ENCODE peak calls at places on chromosomes 3 and 15, in five cellular contexts. D, U, R, Y and O are unnamed samples.

GRCh38 chr15:94105760-94106159 is 125.6 kb upstream of the MCTP2 start:
- DNase-seq in D (no peak), U (no peak), Y (no peak), R (no peak), O (no peak)

GRCh38 chr3:196502775-196503181 is 790 bp downstream of the RNF168 start:
- DNase-seq in D (peak; percentile 63), R (no peak), Y (peak; percentile 63), U (peak; percentile 92), O (peak; percentile 65)

GRCh38 chr3:11510001-11510760 is 133.5 kb downstream of the VGLL4 start:
- DNase-seq in R (no peak), Y (no peak), D (no peak), U (no peak), O (no peak)

GRCh38 chr15:83106994-83107840 is at the start of gene TM6SF1:
- DNase-seq in R (no peak), Y (peak; percentile 12), D (peak; percentile 64), U (no peak), O (peak; percentile 52)

GRCh38 chr3:114660124-114660523 is 366.3 kb downstream of the TIGIT start:
- DNase-seq in R (no peak), D (no peak), Y (no peak), U (peak; percentile 75), O (no peak)

GRCh38 chr15:68797157-68797556 is 23.5 kb downstream of the ANP32A start:
- DNase-seq in U (peak; percentile 45), D (no peak), R (no peak), Y (no peak), O (no peak)

GRCh38 chr15:68983821-68984517 is 30.5 kb upstream of the NOX5 start:
- DNase-seq in Y (no peak), R (no peak), D (no peak), U (peak; percentile 16), O (no peak)

GRCh38 chr3:143274291-143274690 is 154.7 kb downstream of the CHST2 start:
- DNase-seq in D (no peak), Y (no peak), U (no peak), R (no peak), O (no peak)

GRCh38 chr15:34367128-34368081 is at the start of gene LPCAT4:
- DNase-seq in U (peak; percentile 80), R (peak; percentile 65), D (peak; percentile 95), Y (peak; percentile 90), O (peak; percentile 95)

GRCh38 chr3:85589145-85589544 is 630.4 kb downstream of the CADM2 start:
- DNase-seq in Y (no peak), R (no peak), D (no peak), U (peak; percentile 7), O (no peak)

GRCh38 chr3:23036728-23037127 is 166.4 kb upstream of the UBE2E2 start:
- DNase-seq in R (no peak), U (no peak), Y (no peak), D (no peak), O (peak; percentile 56)

GRCh38 chr3:141452045-141452444 is 34.8 kb upstream of the RASA2 start:
- DNase-seq in Y (peak; percentile 28), D (no peak), R (peak; percentile 80), U (peak; percentile 80), O (no peak)

GRCh38 chr15:86540840-86541467 is 461.3 kb downstream of the AGBL1 start:
- DNase-seq in U (no peak), R (no peak), D (no peak), Y (no peak), O (no peak)

GRCh38 chr15:70438776-70439175 is 324.6 kb downstream of the UACA start:
- DNase-seq in D (no peak), U (no peak), Y (no peak), R (no peak), O (no peak)

GRCh38 chr3:140599009-140599408 is 78.9 kb upstream of the TRIM42 start:
- DNase-seq in R (no peak), Y (no peak), U (no peak), D (no peak), O (no peak)

GRCh38 chr15:80507638-80508316 is 103.6 kb downstream of the ARNT2 start:
- DNase-seq in U (peak; percentile 96), D (no peak), R (no peak), Y (no peak), O (no peak)

GRCh38 chr3:69997486-69998307 is 1.8 kb upstream of the SAMMSON start:
- DNase-seq in U (no peak), R (no peak), Y (no peak), D (no peak), O (no peak)

GRCh38 chr15:66751579-66751978 is 49.5 kb downstream of the SMAD6 start:
- DNase-seq in Y (no peak), U (no peak), D (no peak), R (no peak), O (no peak)

GRCh38 chr3:4166540-4166939 is 136.6 kb upstream of the SETMAR start:
- DNase-seq in U (no peak), D (no peak), R (no peak), Y (no peak), O (no peak)

GRCh38 chr3:11238057-11238456 is 34.1 kb upstream of the ATG7 start:
- DNase-seq in D (no peak), R (no peak), Y (no peak), U (peak; percentile 95), O (peak; percentile 11)

GRCh38 chr3:29275309-29275708 is 5.6 kb upstream of the RBMS3 start:
- DNase-seq in U (peak; percentile 61), R (no peak), Y (no peak), D (no peak), O (no peak)

GRCh38 chr15:77607111-77607893 is 25.4 kb downstream of the LINGO1 start:
- DNase-seq in Y (no peak), D (no peak), U (peak; percentile 39), R (no peak), O (no peak)

GRCh38 chr3:196639517-196640500 is at the start of gene NRROS:
- DNase-seq in U (peak; percentile 38), Y (peak; percentile 63), R (no peak), D (peak; percentile 86), O (peak; percentile 84)

GRCh38 chr3:21750831-21751391 is at the start of gene ZNF385D:
- DNase-seq in R (no peak), D (peak; percentile 42), U (peak; percentile 33), Y (no peak), O (no peak)

GRCh38 chr3:167228135-167228534 is 152.0 kb downstream of the ZBBX start:
- DNase-seq in Y (no peak), R (no peak), U (peak; percentile 20), D (no peak), O (no peak)

GRCh38 chr3:136840252-136840651 is 21.3 kb downstream of the SLC35G2 start:
- DNase-seq in U (no peak), R (no peak), Y (no peak), D (no peak), O (no peak)

GRCh38 chr15:55084216-55084615 is 112.5 kb downstream of the RSL24D1 start:
- DNase-seq in U (no peak), D (no peak), Y (no peak), R (no peak), O (no peak)

GRCh38 chr15:43911235-43911661 is 84.4 kb downstream of the WDR76 start:
- DNase-seq in D (no peak), U (peak; percentile 93), Y (no peak), R (no peak), O (no peak)

GRCh38 chr3:39469258-39469657 is 1.8 kb downstream of the MOBP start:
- DNase-seq in D (no peak), U (no peak), Y (no peak), R (no peak), O (no peak)

GRCh38 chr3:27311400-27311799 is 57.8 kb downstream of the NEK10 start:
- DNase-seq in U (peak; percentile 96), Y (no peak), R (no peak), D (no peak), O (no peak)

GRCh38 chr3:126557415-126557745 is 1.4 kb downstream of the C3orf22 start:
- DNase-seq in Y (no peak), R (no peak), D (peak; percentile 38), U (no peak), O (no peak)

GRCh38 chr3:41836360-41837134 is 125.4 kb downstream of the ULK4 start:
- DNase-seq in D (no peak), Y (no peak), U (peak; percentile 26), R (no peak), O (peak; percentile 59)

DNA sequence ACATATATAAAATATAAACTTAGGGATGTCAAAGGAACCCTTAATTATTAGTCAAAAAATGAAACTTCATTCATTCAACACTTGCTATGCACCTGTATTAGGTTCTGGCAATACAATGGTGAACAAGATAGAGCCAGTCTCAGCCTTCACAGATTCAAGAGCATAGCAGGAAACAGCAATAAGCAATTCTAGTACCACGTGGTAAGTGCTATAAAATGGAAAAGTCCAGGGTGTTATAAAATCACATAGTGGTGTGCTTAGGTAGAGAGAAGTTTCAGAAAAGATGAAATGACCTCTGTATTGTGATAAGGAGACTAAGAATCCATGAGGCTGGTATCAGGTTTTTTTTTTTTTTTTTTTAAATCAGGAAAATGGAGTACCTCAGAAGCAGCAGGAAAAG is 5.2 kb downstream of the TOMM70 start:
- DNase-seq in R (no peak), Y (no peak), D (no peak), U (no peak), O (no peak)
- H3K36me3 ChIP-seq in R (peaks cover 6% of the 10 kb centered on the region), Y (no peaks in the 10 kb centered on the region), D (no peaks in the 10 kb centered on the region), U (no peaks in the 10 kb centered on the region), O (no peaks in the 10 kb centered on the region)

GRCh38 chr3:46660543-46661523 is 32.6 kb downstream of the ALS2CL start:
- DNase-seq in Y (peak; percentile 1), D (no peak), U (no peak), R (no peak), O (no peak)

GRCh38 chr3:46659285-46659684 is 34.2 kb downstream of the ALS2CL start:
- DNase-seq in D (no peak), Y (no peak), R (no peak), U (no peak), O (no peak)

GRCh38 chr3:46660003-46660402 is 33.5 kb downstream of the ALS2CL start:
- DNase-seq in D (no peak), Y (no peak), R (no peak), U (no peak), O (no peak)

GRCh38 chr3:46655271-46655670 is 38.2 kb downstream of the ALS2CL start:
- DNase-seq in U (no peak), R (no peak), Y (no peak), D (no peak), O (no peak)

GRCh38 chr3:46656778-46657556 is 36.5 kb downstream of the ALS2CL start:
- DNase-seq in D (no peak), Y (no peak), R (no peak), U (no peak), O (no peak)
- TF ChIP-seq CTCF in D (no peak), Y (no peak), R (no peak), U (no peak), O (no peak)

GRCh38 chr3:134367412-134367811 is 6.8 kb downstream of the AMOTL2 start:
- DNase-seq in D (no peak), Y (no peak), R (no peak), U (no peak), O (no peak)
- H3K36me3 ChIP-seq in D (peaks cover 87% of the 10 kb centered on the region), Y (no peaks in the 10 kb centered on the region), R (no peaks in the 10 kb centered on the region), U (peaks cover 90% of the 10 kb centered on the region), O (no peaks in the 10 kb centered on the region)

GRCh38 chr3:53056442-53056841 is 10.6 kb upstream of the SFMBT1 start:
- DNase-seq in R (no peak), U (peak; percentile 24), Y (no peak), D (no peak), O (no peak)
- TF ChIP-seq CTCF in R (peak; percentile 28), U (peak; percentile 24), Y (no peak), D (no peak), O (peak; percentile 13)